ENCODE peak calls at places on chromosomes 11 and 22, in nine cellular contexts. T is tibial nerve, B is gastrocnemius medialis, G is left ventricle myocardium inferior, A is neural progenitor cell, S is HL-60, I is A549, C is AG09309, E is astrocyte. P is an unnamed sample.
A peak's percentile ranks its signal among the peaks of the same experiment; 100 is the strongest.

GRCh38 chr22:35736166-35736565 is 18.5 kb downstream of the APOL5 start:
- DNase-seq in T (no peak), B (no peak), G (no peak), A (no peak), S (no peak), I (no peak), C (no peak), E (no peak), P (no peak)

GRCh38 chr11:109984634-109985289 is 108.4 kb upstream of the ZC3H12C start:
- DNase-seq in T (no peak), B (no peak), G (no peak), A (no peak), S (no peak), I (no peak), C (no peak), E (no peak), P (no peak)

GRCh38 chr11:45022294-45023064 is 71.8 kb upstream of the TP53I11 start:
- DNase-seq in T (peak; percentile 6), B (peak; percentile 43), G (no peak), A (no peak), S (no peak), I (no peak), C (no peak), E (peak; percentile 73), P (peak; percentile 7)

GRCh38 chr11:60700689-60701508 is 1.5 kb downstream of the MS4A8 start:
- DNase-seq in T (no peak), B (no peak), G (no peak), A (peak; percentile 72), S (no peak), I (peak; percentile 29), C (no peak), E (no peak), P (no peak)

GRCh38 chr11:118911113-118911879 is 14.4 kb downstream of the BCL9L start:
- DNase-seq in T (no peak), B (no peak), G (no peak), A (peak; percentile 55), S (no peak), I (peak; percentile 78), C (no peak), E (peak; percentile 46), P (no peak)

GRCh38 chr11:17418437-17418836 is 30.0 kb upstream of the KCNJ11 start:
- DNase-seq in T (no peak), B (no peak), G (no peak), A (no peak), S (no peak), I (no peak), C (no peak), E (peak; percentile 5), P (no peak)

GRCh38 chr22:30056015-30056414 is 24.2 kb upstream of the HORMAD2 start:
- DNase-seq in T (no peak), B (no peak), G (no peak), A (no peak), S (no peak), I (no peak), C (no peak), E (no peak), P (no peak)

GRCh38 chr11:122145715-122146274 is 29.8 kb upstream of the BLID start:
- DNase-seq in T (no peak), B (no peak), G (no peak), A (no peak), S (no peak), I (no peak), C (no peak), E (peak; percentile 64), P (no peak)

GRCh38 chr11:75813622-75814039 is 1.4 kb upstream of the UVRAG start:
- DNase-seq in T (no peak), B (no peak), G (no peak), A (no peak), S (no peak), I (no peak), C (no peak), E (peak; percentile 23), P (no peak)

GRCh38 chr11:43832536-43832935 is 48.1 kb upstream of the ALKBH3 start:
- DNase-seq in T (no peak), B (no peak), G (no peak), A (no peak), S (no peak), I (no peak), C (no peak), E (no peak), P (no peak)

GRCh38 chr11:112352907-112353306 is 92.2 kb upstream of the PLET1 start:
- DNase-seq in T (no peak), B (no peak), G (no peak), A (no peak), S (no peak), I (no peak), C (no peak), E (no peak), P (no peak)

GRCh38 chr11:99277281-99277680 is 256.5 kb downstream of the CNTN5 start:
- DNase-seq in T (no peak), B (no peak), G (no peak), A (peak; percentile 11), S (no peak), I (no peak), C (no peak), E (no peak), P (no peak)

GRCh38 chr11:107282195-107282594 is 175.4 kb downstream of the CWF19L2 start:
- DNase-seq in T (no peak), B (no peak), G (no peak), A (no peak), S (no peak), I (no peak), C (no peak), E (no peak), P (no peak)

GRCh38 chr22:29187831-29188230 is 17.9 kb upstream of the EMID1 start:
- DNase-seq in T (no peak), B (no peak), G (no peak), A (no peak), S (no peak), I (no peak), C (no peak), E (no peak), P (no peak)

GRCh38 chr11:2813141-2813908 is 72.2 kb downstream of the CDKN1C start:
- DNase-seq in T (no peak), B (no peak), G (peak; percentile 13), A (no peak), S (no peak), I (no peak), C (no peak), E (peak; percentile 81), P (no peak)
- TF ChIP-seq CTCF in T (no peak), B (no peak), G (no peak), A (no peak), S (no peak), I (no peak), C (no peak), E (no peak), P (no peak)

GRCh38 chr11:3835100-3835485 is 5.7 kb downstream of the RHOG start:
- DNase-seq in T (no peak), B (no peak), G (no peak), A (no peak), S (peak; percentile 69), I (no peak), C (no peak), E (no peak), P (no peak)
- H3K4me3 ChIP-seq in T (no peak overlapping the region), B (no peak overlapping the region), G (peak overlapping the region; percentile 22), A (no peak overlapping the region), S (peak overlapping the region; percentile 4), I (no peak overlapping the region), C (no peak overlapping the region), E (no peak overlapping the region), P (no peak overlapping the region)

GRCh38 chr11:30855383-30856006 is 269.3 kb upstream of the MPPED2 start:
- DNase-seq in T (no peak), B (no peak), G (no peak), A (no peak), S (no peak), I (peak; percentile 9), C (no peak), E (no peak), P (no peak)
- TF ChIP-seq CTCF in T (peak; percentile 49), B (peak; percentile 36), G (peak; percentile 67), A (peak; percentile 44), S (no peak), I (peak; percentile 44), C (no peak), E (peak; percentile 25), P (peak; percentile 42)

GRCh38 chr22:39301926-39302325 is 17.5 kb downstream of the RPL3 start:
- DNase-seq in T (no peak), B (no peak), G (no peak), A (no peak), S (no peak), I (no peak), C (no peak), E (no peak), P (no peak)

GRCh38 chr22:39298194-39298987 is 21.0 kb downstream of the RPL3 start:
- DNase-seq in T (no peak), B (no peak), G (no peak), A (no peak), S (no peak), I (no peak), C (no peak), E (no peak), P (no peak)

GRCh38 chr22:39301108-39301507 is 18.3 kb downstream of the RPL3 start:
- DNase-seq in T (no peak), B (no peak), G (no peak), A (no peak), S (no peak), I (no peak), C (no peak), E (no peak), P (no peak)

GRCh38 chr22:39300198-39300830 is 19.1 kb downstream of the RPL3 start:
- DNase-seq in T (peak; percentile 57), B (peak; percentile 34), G (peak; percentile 56), A (no peak), S (peak; percentile 74), I (no peak), C (no peak), E (no peak), P (no peak)

DNA sequence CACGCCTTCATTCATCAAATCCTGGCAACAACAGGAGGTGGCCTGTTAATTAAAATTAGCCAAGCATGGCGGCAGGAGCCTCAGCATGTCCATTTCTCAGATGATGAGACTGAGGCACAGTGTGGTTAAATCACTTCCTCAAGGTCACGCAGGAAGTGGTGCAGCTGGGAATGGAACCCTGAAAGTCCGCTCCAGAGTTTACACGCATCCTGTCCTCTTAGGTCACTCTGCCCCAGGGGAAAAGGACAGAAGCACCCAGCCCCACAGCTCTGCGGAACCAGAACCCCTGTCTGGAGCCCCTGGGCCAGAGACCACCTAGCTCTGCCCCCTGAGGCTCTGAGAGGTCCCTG is 19.6 kb downstream of the RPL3 start:
- DNase-seq in T (peak; percentile 46), B (no peak), G (peak; percentile 49), A (no peak), S (no peak), I (peak; percentile 64), C (no peak), E (no peak), P (no peak)
- H3K4me3 ChIP-seq in T (no peak overlapping the region), B (no peak overlapping the region), G (peak overlapping the region; percentile 40), A (no peak overlapping the region), S (no peak overlapping the region), I (no peak overlapping the region), C (no peak overlapping the region), E (no peak overlapping the region), P (no peak overlapping the region)

GRCh38 chr11:72333657-72334056 is 89.7 kb upstream of the PHOX2A start:
- DNase-seq in T (no peak), B (no peak), G (no peak), A (peak; percentile 83), S (peak; percentile 85), I (peak; percentile 6), C (no peak), E (peak; percentile 18), P (no peak)
- TF ChIP-seq CTCF in T (no peak), B (no peak), G (no peak), A (peak; percentile 45), S (peak; percentile 1), I (no peak), C (peak; percentile 0), E (no peak), P (peak; percentile 29)

P was measured in retinal pigment epithelial cell.